ENCODE peak calls at places on chromosomes 4 and X, in five cellular contexts. K is CD8-positive, alpha-beta T cell; H is tibial artery; M is RWPE1; D is A549. S is an unnamed sample.

GRCh38 chr4:48939785-48940184 is 33.2 kb upstream of the OCIAD2 start:
- DNase-seq in K (no peak), H (no peak), M (peak; percentile 90), D (peak; percentile 8), S (no peak)

GRCh38 chrX:636971-637659 is 6.5 kb downstream of the SHOX start:
- DNase-seq in K (no peak), H (no peak), M (no peak), D (no peak), S (no peak)

GRCh38 chr4:143700420-143701352 is at the start of gene FREM3:
- DNase-seq in K (no peak), H (no peak), M (no peak), D (no peak), S (peak; percentile 41)

GRCh38 chrX:154014429-154015380 is 5.0 kb downstream of the IRAK1 start:
- DNase-seq in K (no peak), H (no peak), M (no peak), D (no peak), S (no peak)

GRCh38 chr4:159451006-159451405 is 348.1 kb downstream of the RAPGEF2 start:
- DNase-seq in K (no peak), H (no peak), M (no peak), D (no peak), S (no peak)

GRCh38 chr4:16075061-16075460 is 8.8 kb downstream of the PROM1 start:
- DNase-seq in K (no peak), H (no peak), M (no peak), D (no peak), S (no peak)

GRCh38 chrX:154892263-154892662 is 6.1 kb downstream of the F8A1 start:
- DNase-seq in K (no peak), H (no peak), M (no peak), D (no peak), S (no peak)

GRCh38 chr4:152032722-152033131 is 271.9 kb upstream of the GATB start:
- DNase-seq in K (no peak), H (no peak), M (no peak), D (no peak), S (no peak)

GRCh38 chr4:76016383-76016782 is 6.9 kb downstream of the CXCL10 start:
- DNase-seq in K (no peak), H (no peak), M (no peak), D (no peak), S (no peak)

GRCh38 chr4:153628796-153629315 is 55.2 kb upstream of the TLR2 start:
- DNase-seq in K (no peak), H (no peak), M (no peak), D (no peak), S (no peak)

GRCh38 chr4:82739292-82740190 is 59.1 kb downstream of the SCD5 start:
- DNase-seq in K (peak; percentile 45), H (peak; percentile 76), M (no peak), D (peak; percentile 70), S (peak; percentile 92)

GRCh38 chr4:40840255-40840984 is 90.7 kb downstream of the NSUN7 start:
- DNase-seq in K (no peak), H (no peak), M (no peak), D (no peak), S (no peak)

GRCh38 chr4:7190668-7191545 is 1.4 kb upstream of the SORCS2 start:
- DNase-seq in K (no peak), H (peak; percentile 55), M (no peak), D (no peak), S (no peak)

GRCh38 chr4:121998024-121998423 is 46.2 kb upstream of the TRPC3 start:
- DNase-seq in K (peak; percentile 4), H (no peak), M (no peak), D (no peak), S (no peak)

GRCh38 chr4:70359115-70359661 is 1.4 kb upstream of the SMR3A start:
- DNase-seq in K (no peak), H (no peak), M (no peak), D (no peak), S (no peak)

GRCh38 chrX:13764765-13765164 is 30.2 kb downstream of the OFD1 start:
- DNase-seq in K (no peak), H (no peak), M (no peak), D (peak; percentile 5), S (peak; percentile 57)

GRCh38 chr4:6200011-6200921 is at the start of gene JAKMIP1:
- DNase-seq in K (peak; percentile 80), H (peak; percentile 44), M (peak; percentile 86), D (peak; percentile 55), S (peak; percentile 98)

GRCh38 chr4:152926959-152927358 is 9.2 kb upstream of the FHDC1 start:
- DNase-seq in K (no peak), H (no peak), M (no peak), D (no peak), S (no peak)

GRCh38 chr4:140152015-140152703 is 1.8 kb downstream of the MAML3 start:
- DNase-seq in K (peak; percentile 82), H (peak; percentile 85), M (peak; percentile 67), D (peak; percentile 61), S (peak; percentile 50)

GRCh38 chrX:134971926-134972325 is 18.9 kb upstream of the SMIM10 start:
- DNase-seq in K (no peak), H (no peak), M (peak; percentile 2), D (no peak), S (no peak)

GRCh38 chr4:68375667-68376559 is 26.0 kb upstream of the YTHDC1 start:
- DNase-seq in K (peak; percentile 51), H (no peak), M (peak; percentile 76), D (peak; percentile 46), S (peak; percentile 22)

GRCh38 chr4:128513664-128514484 is 226.3 kb upstream of the PGRMC2 start:
- DNase-seq in K (no peak), H (no peak), M (no peak), D (no peak), S (no peak)

GRCh38 chrX:2719774-2720447 is 28.8 kb downstream of the CD99 start:
- DNase-seq in K (no peak), H (peak; percentile 15), M (no peak), D (no peak), S (no peak)

GRCh38 chr4:69910016-69910782 is 20.7 kb upstream of the CSN1S1 start:
- DNase-seq in K (no peak), H (no peak), M (no peak), D (no peak), S (no peak)

GRCh38 chr4:25413261-25413660 is 36.2 kb downstream of the ANAPC4 start:
- DNase-seq in K (no peak), H (no peak), M (no peak), D (no peak), S (no peak)

GRCh38 chr4:164383187-164384181 is 370.4 kb upstream of the SMIM31 start:
- DNase-seq in K (no peak), H (peak; percentile 70), M (peak; percentile 8), D (no peak), S (peak; percentile 69)

GRCh38 chrX:371907-372306 is 14.8 kb downstream of the PPP2R3B start:
- DNase-seq in K (no peak), H (no peak), M (no peak), D (no peak), S (no peak)

GRCh38 chrX:44580466-44580865 is 37.8 kb upstream of the FUNDC1 start:
- DNase-seq in K (no peak), H (no peak), M (peak; percentile 2), D (no peak), S (no peak)

GRCh38 chr4:54277691-54278090 is 48.6 kb downstream of the PDGFRA start:
- DNase-seq in K (no peak), H (no peak), M (peak; percentile 68), D (no peak), S (no peak)

GRCh38 chrX:133454525-133455323 is 39.4 kb upstream of the GPC4 start:
- DNase-seq in K (no peak), H (no peak), M (no peak), D (no peak), S (no peak)

GRCh38 chr4:166839615-166840251 is 394.6 kb downstream of the SPOCK3 start:
- DNase-seq in K (no peak), H (no peak), M (no peak), D (no peak), S (no peak)

GRCh38 chr4:94634266-94634665 is 123.5 kb upstream of the BMPR1B start:
- DNase-seq in K (no peak), H (no peak), M (no peak), D (no peak), S (no peak)

GRCh38 chrX:54494970-54495813 is 842 bp downstream of the FGD1 start:
- DNase-seq in K (no peak), H (peak; percentile 72), M (peak; percentile 19), D (no peak), S (peak; percentile 39)

GRCh38 chr4:109998867-109999303 is 86.2 kb downstream of the EGF start:
- DNase-seq in K (peak; percentile 39), H (no peak), M (peak; percentile 53), D (peak; percentile 37), S (peak; percentile 27)

GRCh38 chr4:73734405-73735070 is 5.8 kb upstream of the CXCL8 start:
- DNase-seq in K (no peak), H (no peak), M (no peak), D (no peak), S (no peak)

GRCh38 chr4:55635760-55636621 is at the start of gene NMU:
- DNase-seq in K (peak; percentile 12), H (peak; percentile 63), M (peak; percentile 56), D (no peak), S (peak; percentile 72)
- TF ChIP-seq CTCF in K (no peak), H (no peak), M (peak; percentile 61), D (no peak), S (no peak)

DNA sequence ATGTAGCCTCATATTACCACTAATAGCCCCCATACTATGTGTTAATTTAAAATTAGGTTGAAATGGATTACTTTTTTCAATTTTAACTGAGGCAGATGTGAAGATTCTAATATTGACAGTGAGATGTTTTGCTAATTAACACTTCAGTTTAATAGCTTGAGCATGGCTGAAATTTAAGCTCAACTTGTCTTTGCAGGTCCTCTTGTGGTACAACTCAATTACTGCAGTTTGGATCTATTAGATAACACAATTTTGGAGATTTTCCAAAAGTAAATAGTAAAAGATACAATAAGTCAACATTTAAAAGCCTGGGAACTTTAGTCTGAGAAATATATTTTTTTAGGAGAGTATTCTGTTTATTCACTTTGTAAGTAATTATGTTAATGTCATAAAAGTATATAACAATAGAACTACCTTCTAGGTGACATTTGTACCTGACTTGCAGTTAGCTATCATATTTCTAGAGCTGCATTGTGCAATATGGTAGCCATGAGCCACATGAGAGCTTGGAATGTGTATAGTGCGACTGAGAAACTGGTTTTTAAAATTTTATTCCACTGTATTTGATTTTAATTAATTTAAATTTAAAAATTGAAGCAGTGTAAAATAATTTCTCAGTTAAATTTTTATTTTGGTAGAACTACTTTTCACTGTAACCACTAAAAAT is 73.1 kb upstream of the FMR1 start:
- DNase-seq in K (no peak), H (no peak), M (peak; percentile 1), D (no peak), S (no peak)
- TF ChIP-seq CTCF in K (peak; percentile 30), H (no peak), M (no peak), D (peak; percentile 6), S (peak; percentile 59)

GRCh38 chr4:35151816-35152572 is 1092.3 kb downstream of the ARAP2 start:
- DNase-seq in K (no peak), H (no peak), M (peak; percentile 4), D (peak; percentile 3), S (peak; percentile 50)
- TF ChIP-seq CTCF in K (no peak), H (no peak), M (no peak), D (peak; percentile 26), S (peak; percentile 48)

GRCh38 chr4:176641237-176641636 is 151.5 kb downstream of the VEGFC start:
- DNase-seq in K (no peak), H (no peak), M (no peak), D (no peak), S (no peak)

GRCh38 chr4:176646311-176646710 is 146.4 kb downstream of the VEGFC start:
- DNase-seq in K (no peak), H (no peak), M (no peak), D (no peak), S (no peak)

GRCh38 chr4:176638992-176639391 is 153.7 kb downstream of the VEGFC start:
- DNase-seq in K (no peak), H (no peak), M (peak; percentile 34), D (no peak), S (no peak)

GRCh38 chr4:176642472-176642871 is 150.2 kb downstream of the VEGFC start:
- DNase-seq in K (no peak), H (no peak), M (no peak), D (no peak), S (no peak)
- TF ChIP-seq CTCF in K (no peak), H (no peak), M (no peak), D (no peak), S (no peak)